ENCODE peak calls at places on chromosome X, in four cellular contexts. One of them, this sample, is unnamed.

GRCh38 chrX:48958635-48959094 is 1.3 kb upstream of the OTUD5 start:
- DNase-seq in dorsolateral prefrontal cortex: no peak
- DNase-seq in endodermal cell: no peak
- DNase-seq in ascending aorta: no peak
- DNase-seq in this sample: no peak

GRCh38 chrX:40247382-40247781 is 149.6 kb upstream of the BCOR start:
- DNase-seq in dorsolateral prefrontal cortex: no peak
- DNase-seq in endodermal cell: no peak
- DNase-seq in ascending aorta: no peak
- DNase-seq in this sample: no peak

GRCh38 chrX:134444681-134445080 is 15.3 kb upstream of the HPRT1 start:
- DNase-seq in dorsolateral prefrontal cortex: no peak
- DNase-seq in endodermal cell: no peak
- DNase-seq in ascending aorta: no peak
- DNase-seq in this sample: no peak

GRCh38 chrX:136162827-136163427 is 15.6 kb downstream of the FHL1 start:
- DNase-seq in dorsolateral prefrontal cortex: no peak
- DNase-seq in endodermal cell: peak
- DNase-seq in ascending aorta: no peak
- DNase-seq in this sample: peak

GRCh38 chrX:107118322-107119147 is at the start of gene RBM41:
- DNase-seq in dorsolateral prefrontal cortex: peak
- DNase-seq in endodermal cell: peak
- DNase-seq in ascending aorta: peak
- DNase-seq in this sample: peak

GRCh38 chrX:43845776-43846175 is 36.5 kb downstream of the MAOB start:
- DNase-seq in dorsolateral prefrontal cortex: no peak
- DNase-seq in endodermal cell: no peak
- DNase-seq in ascending aorta: no peak
- DNase-seq in this sample: no peak

GRCh38 chrX:154123241-154124219 is 20.5 kb upstream of the OPN1LW start:
- DNase-seq in dorsolateral prefrontal cortex: no peak
- DNase-seq in endodermal cell: no peak
- DNase-seq in ascending aorta: no peak
- DNase-seq in this sample: no peak

GRCh38 chrX:105564536-105564935 is 257.8 kb upstream of the NRK start:
- DNase-seq in dorsolateral prefrontal cortex: no peak
- DNase-seq in endodermal cell: no peak
- DNase-seq in ascending aorta: no peak
- DNase-seq in this sample: no peak

GRCh38 chrX:40006025-40007017 is 91.4 kb downstream of the BCOR start:
- DNase-seq in dorsolateral prefrontal cortex: no peak
- DNase-seq in endodermal cell: peak
- DNase-seq in ascending aorta: no peak
- DNase-seq in this sample: peak

GRCh38 chrX:151397741-151398070 is 700 bp downstream of the VMA21 start:
- DNase-seq in dorsolateral prefrontal cortex: no peak
- DNase-seq in endodermal cell: no peak
- DNase-seq in ascending aorta: no peak
- DNase-seq in this sample: no peak

GRCh38 chrX:46637937-46638336 is 64.4 kb downstream of the CHST7 start:
- DNase-seq in dorsolateral prefrontal cortex: no peak
- DNase-seq in endodermal cell: no peak
- DNase-seq in ascending aorta: no peak
- DNase-seq in this sample: no peak

GRCh38 chrX:19981987-19982386 is 8.9 kb downstream of the BCLAF3 start:
- DNase-seq in dorsolateral prefrontal cortex: no peak
- DNase-seq in endodermal cell: no peak
- DNase-seq in ascending aorta: no peak
- DNase-seq in this sample: no peak

GRCh38 chrX:131725001-131725654 is 181.3 kb downstream of the OR13H1 start:
- DNase-seq in dorsolateral prefrontal cortex: no peak
- DNase-seq in endodermal cell: no peak
- DNase-seq in ascending aorta: no peak
- DNase-seq in this sample: no peak

GRCh38 chrX:111254896-111255693 is 15.2 kb downstream of the CAPN6 start:
- DNase-seq in dorsolateral prefrontal cortex: no peak
- DNase-seq in endodermal cell: no peak
- DNase-seq in ascending aorta: no peak
- DNase-seq in this sample: no peak

GRCh38 chrX:42495139-42495538 is 282.8 kb downstream of the PPP1R2C start:
- DNase-seq in dorsolateral prefrontal cortex: no peak
- DNase-seq in endodermal cell: no peak
- DNase-seq in ascending aorta: no peak
- DNase-seq in this sample: no peak

GRCh38 chrX:9864011-9864410 is 77.8 kb downstream of the SHROOM2 start:
- DNase-seq in dorsolateral prefrontal cortex: no peak
- DNase-seq in endodermal cell: peak
- DNase-seq in ascending aorta: no peak
- DNase-seq in this sample: no peak

GRCh38 chrX:40646489-40647306 is 663 bp downstream of the CXorf38 start:
- DNase-seq in dorsolateral prefrontal cortex: no peak
- DNase-seq in endodermal cell: no peak
- DNase-seq in ascending aorta: no peak
- DNase-seq in this sample: peak

GRCh38 chrX:150291014-150291413 is 72.1 kb upstream of the MAMLD1 start:
- DNase-seq in dorsolateral prefrontal cortex: peak
- DNase-seq in endodermal cell: peak
- DNase-seq in ascending aorta: no peak
- DNase-seq in this sample: no peak

GRCh38 chrX:13099121-13099520 is 54.7 kb upstream of the FAM9C start:
- DNase-seq in dorsolateral prefrontal cortex: no peak
- DNase-seq in endodermal cell: no peak
- DNase-seq in ascending aorta: no peak
- DNase-seq in this sample: no peak

GRCh38 chrX:118207831-118208453 is 91.3 kb upstream of the KLHL13 start:
- DNase-seq in dorsolateral prefrontal cortex: no peak
- DNase-seq in endodermal cell: no peak
- DNase-seq in ascending aorta: no peak
- DNase-seq in this sample: no peak

GRCh38 chrX:22760513-22761057 is 239.2 kb upstream of the DDX53 start:
- DNase-seq in dorsolateral prefrontal cortex: no peak
- DNase-seq in endodermal cell: no peak
- DNase-seq in ascending aorta: no peak
- DNase-seq in this sample: no peak

GRCh38 chrX:46325312-46325877 is 219.8 kb downstream of the ZNF674 start:
- DNase-seq in dorsolateral prefrontal cortex: no peak
- DNase-seq in endodermal cell: peak
- DNase-seq in ascending aorta: no peak
- DNase-seq in this sample: peak

GRCh38 chrX:2892816-2893215 is 36.3 kb downstream of the ARSD start:
- DNase-seq in dorsolateral prefrontal cortex: no peak
- DNase-seq in endodermal cell: peak
- DNase-seq in ascending aorta: no peak
- DNase-seq in this sample: no peak

GRCh38 chrX:101108293-101108692 is 10.3 kb downstream of the CENPI start:
- DNase-seq in dorsolateral prefrontal cortex: no peak
- DNase-seq in endodermal cell: no peak
- DNase-seq in ascending aorta: no peak
- DNase-seq in this sample: no peak

GRCh38 chrX:9534686-9535085 is 69.8 kb downstream of the TBL1X start:
- DNase-seq in dorsolateral prefrontal cortex: no peak
- DNase-seq in endodermal cell: no peak
- DNase-seq in ascending aorta: no peak
- DNase-seq in this sample: no peak

GRCh38 chrX:68694429-68695205 is 47.2 kb downstream of the STARD8 start:
- DNase-seq in dorsolateral prefrontal cortex: no peak
- DNase-seq in endodermal cell: no peak
- DNase-seq in ascending aorta: no peak
- DNase-seq in this sample: no peak

DNA sequence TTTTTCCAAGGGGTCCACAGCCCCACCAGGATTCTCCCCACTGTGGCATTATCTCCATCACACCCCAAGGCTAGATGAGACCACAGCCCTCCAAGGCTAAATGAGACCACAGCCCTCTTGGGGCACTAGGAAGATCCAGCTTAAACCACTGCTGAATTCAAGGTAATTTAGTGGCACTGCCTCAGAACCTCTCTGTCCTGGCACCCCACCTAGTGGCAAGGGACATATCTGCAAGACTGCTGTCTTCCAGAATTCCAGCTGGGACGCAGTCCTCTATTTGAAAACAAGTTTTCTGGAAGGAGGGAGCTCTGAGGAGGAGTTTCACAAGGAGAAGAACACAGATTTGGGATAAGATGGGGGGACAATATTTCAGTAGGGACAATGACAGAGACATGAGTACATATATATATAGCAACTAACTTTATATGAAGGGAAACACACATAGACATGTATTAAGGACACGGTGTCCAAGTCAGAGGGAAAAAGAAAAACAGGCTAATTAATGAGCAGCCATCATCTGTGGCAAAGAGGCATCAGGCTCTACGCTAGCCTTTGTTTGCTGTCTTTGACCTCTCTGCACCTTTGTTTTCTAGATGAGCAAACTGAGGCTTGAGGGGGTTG is 9.3 kb downstream of the CETN2 start:
- DNase-seq in dorsolateral prefrontal cortex: no peak
- DNase-seq in endodermal cell: peak
- DNase-seq in ascending aorta: no peak
- DNase-seq in this sample: peak
- TF ChIP-seq CTCF in dorsolateral prefrontal cortex: peak
- TF ChIP-seq CTCF in endodermal cell: peak
- TF ChIP-seq CTCF in ascending aorta: no peak
- TF ChIP-seq CTCF in this sample: peak

GRCh38 chrX:24676403-24677024 is 17.2 kb upstream of the POLA1 start:
- DNase-seq in dorsolateral prefrontal cortex: no peak
- DNase-seq in endodermal cell: peak
- DNase-seq in ascending aorta: no peak
- DNase-seq in this sample: peak
- TF ChIP-seq CTCF in dorsolateral prefrontal cortex: peak
- TF ChIP-seq CTCF in endodermal cell: peak
- TF ChIP-seq CTCF in ascending aorta: peak
- TF ChIP-seq CTCF in this sample: peak

DNA sequence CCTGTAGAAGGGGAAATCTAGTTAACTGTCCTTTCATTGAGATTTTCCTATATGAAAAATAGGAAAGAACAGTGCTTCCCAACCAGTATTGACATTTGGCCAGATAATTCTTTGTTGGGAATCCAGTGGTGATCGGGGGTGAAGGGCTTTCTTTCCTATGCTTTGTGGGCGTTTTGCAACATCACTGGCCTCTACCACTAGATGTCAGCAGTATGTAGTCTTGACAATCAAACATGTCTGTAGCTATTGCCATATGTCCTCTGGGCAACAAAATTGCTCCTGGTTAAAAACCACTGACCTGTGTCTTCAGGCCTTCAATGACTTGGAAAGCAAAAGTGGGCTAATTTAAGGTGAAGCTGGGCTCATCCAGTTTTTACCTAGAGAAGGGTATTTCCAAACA is 658.5 kb downstream of the DACH2 start:
- DNase-seq in dorsolateral prefrontal cortex: no peak
- DNase-seq in endodermal cell: peak
- DNase-seq in ascending aorta: no peak
- DNase-seq in this sample: peak
- TF ChIP-seq CTCF in dorsolateral prefrontal cortex: no peak
- TF ChIP-seq CTCF in endodermal cell: peak
- TF ChIP-seq CTCF in ascending aorta: no peak
- TF ChIP-seq CTCF in this sample: peak

GRCh38 chrX:16804923-16805464 is 18.7 kb downstream of the TXLNG start:
- DNase-seq in dorsolateral prefrontal cortex: no peak
- DNase-seq in endodermal cell: no peak
- DNase-seq in ascending aorta: no peak
- DNase-seq in this sample: no peak

GRCh38 chrX:16807976-16808542 is 21.8 kb downstream of the TXLNG start:
- DNase-seq in dorsolateral prefrontal cortex: no peak
- DNase-seq in endodermal cell: no peak
- DNase-seq in ascending aorta: no peak
- DNase-seq in this sample: no peak

DNA sequence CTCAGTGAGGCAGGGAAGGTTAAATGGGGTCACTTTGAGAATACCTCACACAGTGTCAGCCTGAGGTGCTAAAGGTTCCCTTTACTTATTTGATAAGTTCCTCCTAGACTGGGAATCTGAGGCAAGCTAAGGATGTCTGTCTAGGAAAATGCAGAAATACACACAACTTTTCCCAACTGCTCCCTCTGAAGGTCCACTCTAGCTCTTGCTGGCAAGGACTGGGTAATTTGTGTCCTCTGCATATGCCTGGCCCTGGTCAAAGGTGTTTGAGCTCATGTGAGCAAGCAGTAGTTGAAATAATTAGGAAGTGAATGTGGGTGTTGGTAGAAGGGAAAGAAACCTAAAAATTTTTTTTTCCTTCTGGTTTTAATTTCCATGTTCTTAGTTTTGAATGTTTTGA is 21.3 kb downstream of the TXLNG start:
- DNase-seq in dorsolateral prefrontal cortex: no peak
- DNase-seq in endodermal cell: peak
- DNase-seq in ascending aorta: no peak
- DNase-seq in this sample: no peak
- TF ChIP-seq CTCF in dorsolateral prefrontal cortex: no peak
- TF ChIP-seq CTCF in endodermal cell: peak
- TF ChIP-seq CTCF in ascending aorta: no peak
- TF ChIP-seq CTCF in this sample: peak